ENCODE peak calls at places on chromosome 3, in nine cellular contexts. X, Y, A, R, Q, H, J, W and I are unnamed samples. For H3K27me3, the result is how much of the 10 kb centered on the place peaks cover.

GRCh38 chr3:120649735-120650705 is 32.0 kb downstream of the HGD start:
- DNase-seq in Q (no peak), A (no peak), J (no peak), Y (no peak), H (no peak), W (peak), X (no peak), R (no peak), I (no peak)

GRCh38 chr3:169286992-169287391 is 376.5 kb downstream of the MECOM start:
- DNase-seq in X (no peak), R (no peak), Q (no peak), J (no peak), H (no peak), A (no peak), Y (no peak), W (no peak), I (no peak)

GRCh38 chr3:149342413-149343340 is 9.2 kb upstream of the TM4SF18 start:
- DNase-seq in W (peak), Y (no peak), A (no peak), Q (no peak), H (no peak), X (no peak), J (no peak), R (no peak), I (peak)

GRCh38 chr3:124878561-124879394 is 8.4 kb downstream of the ITGB5 start:
- DNase-seq in Q (peak), Y (no peak), J (peak), W (peak), R (no peak), X (no peak), A (peak), H (no peak), I (peak)

GRCh38 chr3:115861166-115861733 is 237.9 kb downstream of the GAP43 start:
- DNase-seq in H (no peak), R (no peak), X (no peak), Q (no peak), J (no peak), Y (no peak), A (no peak), W (no peak), I (no peak)

GRCh38 chr3:89340431-89340830 is 233.0 kb downstream of the EPHA3 start:
- DNase-seq in H (no peak), A (no peak), R (no peak), Y (no peak), Q (no peak), X (no peak), J (no peak), W (no peak), I (no peak)

GRCh38 chr3:27802849-27803248 is 80.7 kb upstream of the EOMES start:
- DNase-seq in A (no peak), Q (no peak), Y (no peak), W (no peak), R (no peak), J (no peak), X (no peak), H (no peak), I (no peak)

GRCh38 chr3:55165278-55165677 is 237.4 kb upstream of the LRTM1 start:
- DNase-seq in A (no peak), W (peak), H (no peak), Y (no peak), J (no peak), X (no peak), Q (no peak), R (no peak), I (peak)

GRCh38 chr3:66502267-66502874 is 1.5 kb upstream of the LRIG1 start:
- DNase-seq in R (no peak), J (no peak), A (no peak), X (no peak), H (no peak), Q (no peak), W (no peak), Y (no peak), I (no peak)

GRCh38 chr3:62210016-62210415 is 163.3 kb downstream of the FEZF2 start:
- DNase-seq in J (no peak), A (no peak), Q (no peak), H (no peak), X (no peak), W (no peak), Y (no peak), R (no peak), I (no peak)

GRCh38 chr3:16060945-16061344 is 113.5 kb upstream of the GALNT15 start:
- DNase-seq in X (no peak), Y (no peak), A (peak), Q (no peak), W (peak), R (no peak), J (peak), H (no peak), I (no peak)

GRCh38 chr3:16058511-16058910 is 116.0 kb upstream of the GALNT15 start:
- DNase-seq in Q (no peak), W (peak), R (no peak), X (no peak), H (no peak), Y (no peak), A (no peak), J (no peak), I (no peak)

GRCh38 chr3:16059081-16059537 is 115.4 kb upstream of the GALNT15 start:
- DNase-seq in H (no peak), W (peak), A (no peak), X (no peak), J (no peak), Q (no peak), R (no peak), Y (no peak), I (no peak)

GRCh38 chr3:16060358-16060852 is 114.1 kb upstream of the GALNT15 start:
- DNase-seq in W (peak), R (no peak), Y (no peak), H (no peak), A (peak), J (peak), Q (no peak), X (no peak), I (peak)

GRCh38 chr3:16059700-16060357 is 114.7 kb upstream of the GALNT15 start:
- DNase-seq in Q (no peak), A (no peak), X (no peak), J (no peak), H (no peak), R (no peak), Y (no peak), W (no peak), I (no peak)
- TF ChIP-seq CTCF in Q (no peak), A (no peak), X (no peak), J (no peak), H (no peak), R (no peak), Y (no peak), W (no peak), I (no peak)

DNA sequence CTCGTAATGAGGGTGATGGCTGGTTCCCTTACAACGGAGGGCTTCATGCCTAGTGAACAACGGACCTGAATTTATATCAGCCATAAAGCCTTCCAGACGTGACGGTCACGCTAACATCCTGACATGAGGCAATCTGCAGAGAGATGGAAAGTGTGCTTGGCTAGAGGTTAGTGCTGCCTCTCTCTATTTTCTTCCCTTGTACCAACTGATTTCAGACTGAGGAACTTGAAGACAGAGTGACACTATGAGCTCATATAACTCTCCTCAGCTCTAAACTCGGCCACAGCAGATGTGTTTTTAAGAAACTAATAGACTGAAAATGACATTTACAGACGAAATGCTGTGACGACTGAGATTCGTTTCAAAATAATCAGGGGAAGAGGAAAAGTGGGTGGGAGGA is 122.4 kb downstream of the XXYLT1 start:
- DNase-seq in Y (no peak), X (no peak), A (no peak), H (no peak), W (peak), R (no peak), J (no peak), Q (no peak), I (peak)
- H3K4me3 ChIP-seq in Y (no peak), X (peak), A (no peak), H (peak), W (no peak), R (no peak), J (no peak), Q (no peak), I (peak)

DNA sequence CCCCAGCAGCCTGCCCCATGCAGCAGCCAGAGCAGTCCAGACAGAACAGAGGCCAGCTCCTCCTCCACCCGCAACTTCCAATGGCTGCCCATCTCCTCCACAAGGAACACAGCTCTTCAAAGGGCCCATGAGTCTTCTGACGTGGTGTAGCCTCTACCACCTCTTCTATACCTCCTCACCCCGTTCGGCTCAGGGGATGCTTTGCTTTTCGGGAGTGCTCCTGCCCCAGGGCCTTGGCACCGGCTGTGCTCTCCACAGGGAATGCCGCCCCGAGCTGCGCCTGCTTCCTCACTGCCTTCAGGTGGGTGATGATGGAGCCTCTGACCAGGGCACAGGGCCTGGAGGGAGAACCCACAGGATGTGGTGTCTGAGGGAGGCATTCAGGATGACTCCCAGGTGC is 14.6 kb downstream of the DNAJB8 start:
- DNase-seq in X (no peak), A (no peak), Y (no peak), Q (no peak), W (no peak), R (no peak), J (no peak), H (no peak), I (no peak)
- H3K27me3 ChIP-seq in X (under half), A (under half), Y (under half), Q (under half), W (half or more), R (under half), J (under half), H (under half), I (under half)

GRCh38 chr3:107429330-107430181 is 52.3 kb downstream of the CCDC54 start:
- DNase-seq in W (peak), H (peak), R (peak), Y (peak), Q (peak), A (peak), J (peak), X (peak), I (peak)
- TF ChIP-seq CTCF in W (peak), H (peak), R (peak), Y (peak), Q (peak), A (peak), J (peak), X (peak), I (peak)